ENCODE peak calls at places on chromosome 2, in ten cellular contexts. O is fibroblast of the aortic adventitia; W is mesenchymal stem cell; U is omental fat pad; K is anterior cingulate cortex; E is iPS-NIHi11; G is A172; J is psoas muscle; P is activated CD4-positive, alpha-beta T cell treated with anti-CD3 and anti-CD28 coated beads, Interleukin-2, amount 50 U/mL, for 1 hour; V is activated naive CD4-positive, alpha-beta T cell. N is an unnamed sample.

GRCh38 chr2:230700447-230700846 is 12.2 kb upstream of the CAB39 start:
- DNase-seq in K (no peak), W (peak), U (no peak), V (no peak), E (no peak), G (no peak), O (peak), J (no peak), P (no peak), N (no peak)

GRCh38 chr2:236210536-236210935 is 42.4 kb upstream of the GBX2 start:
- DNase-seq in W (no peak), G (no peak), O (no peak), E (peak), U (no peak), J (no peak), V (no peak), K (no peak), P (no peak), N (no peak)

GRCh38 chr2:43073373-43073772 is 153.0 kb downstream of the ZFP36L2 start:
- DNase-seq in V (no peak), W (peak), J (no peak), E (no peak), G (no peak), O (peak), U (no peak), P (no peak), K (no peak), N (no peak)

GRCh38 chr2:237743024-237743423 is 55.6 kb upstream of the RBM44 start:
- DNase-seq in K (no peak), E (no peak), G (no peak), O (no peak), V (no peak), W (no peak), P (no peak), J (no peak), U (no peak), N (no peak)

GRCh38 chr2:64866797-64867196 is 122.4 kb upstream of the SLC1A4 start:
- DNase-seq in V (no peak), O (peak), K (peak), P (no peak), W (peak), E (no peak), U (no peak), J (no peak), G (peak), N (no peak)

GRCh38 chr2:175461839-175462238 is 280.3 kb upstream of the ATP5MC3 start:
- DNase-seq in K (no peak), U (no peak), V (no peak), J (no peak), E (no peak), G (no peak), P (no peak), O (no peak), W (no peak), N (no peak)

GRCh38 chr2:99890616-99891259 is 251.7 kb downstream of the AFF3 start:
- DNase-seq in P (no peak), V (no peak), W (no peak), K (no peak), J (no peak), O (no peak), U (no peak), G (no peak), E (no peak), N (no peak)

GRCh38 chr2:58240595-58240937 is 559 bp downstream of the FANCL start:
- DNase-seq in P (no peak), K (no peak), W (no peak), V (no peak), E (no peak), J (no peak), U (no peak), O (peak), G (no peak), N (no peak)

GRCh38 chr2:154700142-154700541 is 1.6 kb downstream of the KCNJ3 start:
- DNase-seq in J (no peak), O (no peak), P (no peak), V (no peak), K (no peak), U (no peak), G (no peak), W (no peak), E (no peak), N (no peak)

GRCh38 chr2:241309684-241310117 is 5.8 kb downstream of the HDLBP start:
- DNase-seq in V (peak), W (peak), G (no peak), P (peak), U (no peak), E (no peak), J (no peak), O (peak), K (no peak), N (peak)

N was measured in B cell.